ENCODE peak calls at places on chromosomes 11 and 22, in ten cellular contexts. B is IMR-90, X is dorsolateral prefrontal cortex, U is AG09309, J is choroid plexus epithelial cell, Y is BE2C, D is endodermal cell, F is PC-9, W is fibroblast of the aortic adventitia, Z is A549. N is an unnamed sample.

GRCh38 chr11:1303196-1303821 is 6.1 kb downstream of the TOLLIP start:
- DNase-seq in Z (no peak), J (no peak), Y (no peak), X (peak; percentile 49), W (no peak), B (no peak), F (peak; percentile 89), D (peak; percentile 79), U (no peak), N (peak; percentile 48)

GRCh38 chr11:122743949-122744876 is 88.7 kb downstream of the UBASH3B start:
- DNase-seq in Y (no peak), U (no peak), F (no peak), X (no peak), J (no peak), D (peak; percentile 54), B (no peak), W (no peak), Z (no peak), N (no peak)

GRCh38 chr11:128482512-128483191 is 104.7 kb downstream of the ETS1 start:
- DNase-seq in W (peak; percentile 83), J (peak; percentile 78), U (peak; percentile 93), D (no peak), Y (no peak), B (peak; percentile 46), F (no peak), Z (no peak), X (no peak), N (no peak)

GRCh38 chr11:44496391-44496790 is 69.1 kb upstream of the CD82 start:
- DNase-seq in Y (no peak), F (no peak), X (no peak), Z (no peak), D (peak; percentile 75), J (no peak), B (no peak), W (no peak), U (no peak), N (no peak)

GRCh38 chr11:132779487-132779886 is 752.8 kb downstream of the OPCML start:
- DNase-seq in Z (no peak), Y (no peak), F (no peak), D (no peak), U (no peak), W (no peak), J (peak; percentile 28), B (peak; percentile 21), X (no peak), N (no peak)

GRCh38 chr11:36345535-36346141 is 49.5 kb downstream of the PRR5L start:
- DNase-seq in F (no peak), J (no peak), B (no peak), Z (no peak), D (no peak), Y (no peak), W (no peak), X (no peak), U (no peak), N (no peak)

GRCh38 chr22:50481045-50481439 is 301 bp upstream of the ADM2 start:
- DNase-seq in U (no peak), F (no peak), Z (no peak), X (no peak), Y (no peak), B (no peak), J (no peak), D (no peak), W (no peak), N (no peak)

GRCh38 chr11:92251980-92252379 is 27.4 kb downstream of the FAT3 start:
- DNase-seq in Z (no peak), B (peak; percentile 68), U (no peak), W (peak; percentile 2), F (no peak), Y (no peak), X (no peak), D (no peak), J (peak; percentile 25), N (no peak)

GRCh38 chr22:25361899-25362214 is 142.4 kb downstream of the CRYBB2 start:
- DNase-seq in X (no peak), Z (no peak), B (no peak), U (no peak), J (no peak), Y (no peak), W (no peak), F (no peak), D (no peak), N (no peak)

DNA sequence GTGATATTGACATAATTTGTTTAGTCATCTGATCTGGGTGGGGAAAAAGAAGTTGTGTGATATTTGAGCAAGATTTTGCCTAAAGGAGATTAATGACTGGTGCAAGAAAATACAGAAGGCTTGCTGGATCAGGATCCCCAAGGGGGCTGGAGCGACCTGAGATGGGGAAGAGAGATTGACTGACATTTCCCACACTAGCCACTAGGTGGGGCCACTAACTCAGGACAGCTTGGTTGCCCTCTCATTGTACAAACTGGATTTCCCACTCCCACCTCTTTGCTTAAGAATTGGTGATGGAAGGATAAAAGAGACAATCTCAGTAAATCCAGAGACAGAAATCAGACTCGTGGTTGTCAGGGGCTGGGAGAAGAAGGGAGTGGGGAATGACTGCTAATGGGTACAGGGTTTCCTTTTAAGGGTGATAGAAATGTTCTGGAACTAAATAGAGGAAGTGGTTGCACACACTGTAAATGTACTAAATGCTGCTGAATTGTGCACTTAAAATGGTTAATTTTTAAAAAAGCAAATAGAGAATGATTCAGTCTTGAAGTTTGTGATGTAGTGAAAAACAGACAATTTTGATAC is 50.7 kb downstream of the CTTN start:
- DNase-seq in Z (peak; percentile 30), X (no peak), B (no peak), W (no peak), U (no peak), J (no peak), F (no peak), Y (no peak), D (peak; percentile 76), N (peak; percentile 55)
- TF ChIP-seq CTCF in Z (peak; percentile 33), X (no peak), B (peak; percentile 31), W (peak; percentile 46), U (peak; percentile 43), J (peak; percentile 61), F (peak; percentile 80), Y (peak; percentile 85), D (peak; percentile 84), N (peak; percentile 80)

DNA sequence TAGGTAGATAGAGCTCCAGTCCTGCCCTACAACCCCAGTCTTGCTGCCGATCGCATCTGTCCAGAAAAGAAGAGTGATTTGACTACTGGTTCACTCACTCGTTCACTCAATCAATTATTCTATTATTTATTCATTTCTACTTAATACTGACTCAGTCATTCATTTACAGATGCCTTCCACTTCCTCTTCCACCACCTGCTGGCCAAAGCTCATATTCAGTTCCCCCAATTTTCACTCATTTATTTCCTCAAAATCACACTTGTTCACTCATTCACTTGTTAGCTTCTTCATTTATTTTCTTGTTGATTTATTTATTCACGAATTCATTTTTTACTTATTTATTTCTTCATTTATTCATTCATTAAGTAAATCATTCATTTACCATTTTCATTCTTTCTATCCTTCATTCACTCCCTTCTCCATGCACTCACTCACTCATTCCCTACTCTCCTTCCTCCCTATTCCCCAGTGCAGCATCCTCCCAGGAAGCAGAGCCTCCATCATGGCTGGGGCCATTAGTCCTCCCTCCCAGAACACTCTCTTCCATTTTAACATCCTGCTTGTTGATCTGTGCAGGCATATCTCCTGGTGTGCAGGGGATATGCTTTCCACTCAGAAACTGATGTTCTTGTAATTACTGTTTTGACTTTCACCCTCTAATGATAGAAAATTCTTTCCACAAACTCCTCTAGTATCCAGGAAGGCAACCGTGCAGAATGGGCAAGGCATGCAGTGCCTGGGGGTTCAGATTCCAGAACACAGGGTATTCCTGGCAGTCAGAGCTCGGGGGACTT is 281.0 kb downstream of the TENM4 start:
- DNase-seq in W (peak; percentile 13), Z (no peak), D (no peak), X (no peak), Y (no peak), B (no peak), F (no peak), J (peak; percentile 11), U (no peak), N (no peak)
- TF ChIP-seq CTCF in W (peak; percentile 40), Z (peak; percentile 21), D (peak; percentile 59), X (peak; percentile 39), Y (peak; percentile 40), B (peak; percentile 31), F (no peak), J (peak; percentile 39), U (peak; percentile 16), N (peak; percentile 45)

DNA sequence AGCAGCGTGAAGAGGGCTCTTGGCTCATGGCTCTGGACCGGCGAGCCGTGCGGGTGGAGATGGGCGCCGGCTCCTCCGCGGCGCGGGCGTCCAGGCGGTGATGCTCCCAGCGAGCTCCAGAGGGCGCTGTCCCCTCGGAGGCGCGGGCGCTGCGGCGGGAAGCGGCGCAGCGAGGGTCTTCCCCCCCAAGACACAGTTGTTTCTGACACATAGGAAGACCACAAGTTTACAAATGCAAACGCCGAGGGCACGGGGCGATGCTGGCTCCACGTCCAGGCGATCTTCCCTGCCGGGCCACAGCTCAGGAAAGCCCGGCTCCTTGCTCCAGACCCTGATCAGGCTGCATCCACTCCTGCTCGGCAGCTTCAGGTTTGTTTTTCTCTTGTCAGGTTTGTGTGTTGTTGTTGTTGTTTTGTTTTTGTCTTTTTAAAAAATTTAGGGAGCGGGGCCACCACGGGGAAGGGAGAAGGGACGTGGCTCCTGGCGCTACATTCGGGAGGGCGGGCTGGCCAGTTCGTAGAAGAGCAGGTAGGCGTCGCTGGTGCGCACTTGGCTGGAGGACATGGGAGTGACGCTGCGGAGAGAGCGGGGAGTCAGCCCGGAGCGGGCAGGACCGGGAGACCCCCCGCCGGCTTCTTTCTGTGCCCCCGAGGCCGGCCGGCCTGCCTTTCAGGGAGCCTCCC is 10.0 kb upstream of the MFRP start:
- DNase-seq in W (peak; percentile 73), U (no peak), D (peak; percentile 95), B (peak; percentile 66), X (peak; percentile 76), F (peak; percentile 61), Z (peak; percentile 90), Y (peak; percentile 90), J (peak; percentile 79), N (peak; percentile 83)
- TF ChIP-seq CTCF in W (peak; percentile 79), U (peak; percentile 78), D (peak; percentile 96), B (peak; percentile 90), X (peak; percentile 80), F (peak; percentile 100), Z (peak; percentile 90), Y (peak; percentile 81), J (peak; percentile 75), N (peak; percentile 99)

GRCh38 chr11:126971305-126971704 is 29.3 kb downstream of the KIRREL3 start:
- DNase-seq in Y (no peak), W (no peak), J (no peak), F (no peak), D (no peak), U (no peak), B (no peak), X (no peak), Z (no peak), N (no peak)

GRCh38 chr11:126973051-126973450 is 27.5 kb downstream of the KIRREL3 start:
- DNase-seq in F (no peak), Y (no peak), J (no peak), U (no peak), Z (no peak), D (no peak), B (no peak), X (no peak), W (no peak), N (no peak)

GRCh38 chr11:126965331-126965730 is 35.2 kb downstream of the KIRREL3 start:
- DNase-seq in X (no peak), W (no peak), F (no peak), J (no peak), U (no peak), Z (no peak), Y (no peak), B (no peak), D (no peak), N (no peak)

GRCh38 chr11:126968915-126969314 is 31.7 kb downstream of the KIRREL3 start:
- DNase-seq in Z (no peak), D (peak; percentile 84), F (no peak), J (no peak), B (peak; percentile 6), X (no peak), W (no peak), U (no peak), Y (no peak), N (peak; percentile 27)

GRCh38 chr11:126969865-126970479 is 30.6 kb downstream of the KIRREL3 start:
- DNase-seq in F (no peak), J (no peak), D (peak; percentile 58), W (peak; percentile 53), Z (no peak), B (peak; percentile 83), Y (peak; percentile 22), U (no peak), X (no peak), N (peak; percentile 34)
- TF ChIP-seq CTCF in F (peak; percentile 46), J (peak; percentile 11), D (peak; percentile 76), W (peak; percentile 70), Z (peak; percentile 31), B (peak; percentile 93), Y (peak; percentile 65), U (peak; percentile 88), X (peak; percentile 73), N (peak; percentile 67)

N was measured in glutamatergic neuron.